ENCODE peak calls at places on chromosome 9, in eight cellular contexts. J, D, X, Q, I, C, S and G are unnamed samples.

GRCh38 chr9:21252727-21253547 is 13.1 kb upstream of the IFNA14 start:
- DNase-seq in J (no peak), D (peak), X (peak), Q (peak), I (peak), C (no peak), S (peak), G (no peak)

GRCh38 chr9:114059047-114059803 is 18.9 kb downstream of the AMBP start:
- DNase-seq in J (no peak), D (no peak), X (no peak), Q (no peak), I (no peak), C (no peak), S (no peak), G (no peak)

GRCh38 chr9:97907051-97907450 is 15.2 kb downstream of the TRMO start:
- DNase-seq in J (no peak), D (no peak), X (no peak), Q (no peak), I (no peak), C (no peak), S (no peak), G (no peak)

GRCh38 chr9:115000217-115000639 is 69.8 kb upstream of the TNFSF8 start:
- DNase-seq in J (no peak), D (no peak), X (no peak), Q (no peak), I (no peak), C (peak), S (no peak), G (no peak)

GRCh38 chr9:133874061-133874638 is 118.0 kb downstream of the VAV2 start:
- DNase-seq in J (no peak), D (peak), X (no peak), Q (peak), I (peak), C (no peak), S (no peak), G (no peak)

GRCh38 chr9:124941689-124942561 is 1.0 kb upstream of the GOLGA1 start:
- DNase-seq in J (no peak), D (peak), X (peak), Q (peak), I (peak), C (peak), S (peak), G (peak)

GRCh38 chr9:60545346-60546315 is 368.6 kb upstream of the SPATA31A5 start:
- DNase-seq in J (no peak), D (no peak), X (no peak), Q (no peak), I (no peak), C (no peak), S (no peak), G (no peak)

GRCh38 chr9:88477300-88477751 is 57.7 kb upstream of the NXNL2 start:
- DNase-seq in J (no peak), D (peak), X (no peak), Q (peak), I (peak), C (no peak), S (no peak), G (no peak)

GRCh38 chr9:5895782-5896181 is 5.1 kb downstream of the MLANA start:
- DNase-seq in J (no peak), D (no peak), X (no peak), Q (no peak), I (no peak), C (no peak), S (no peak), G (no peak)

GRCh38 chr9:98129451-98129881 is 10.4 kb upstream of the TRIM14 start:
- DNase-seq in J (peak), D (no peak), X (no peak), Q (no peak), I (no peak), C (no peak), S (no peak), G (no peak)

GRCh38 chr9:121736147-121736721 is 84.8 kb downstream of the DAB2IP start:
- DNase-seq in J (peak), D (no peak), X (peak), Q (no peak), I (peak), C (no peak), S (peak), G (no peak)

GRCh38 chr9:106757539-106757938 is 105.4 kb upstream of the ZNF462 start:
- DNase-seq in J (no peak), D (no peak), X (no peak), Q (no peak), I (no peak), C (no peak), S (no peak), G (no peak)

GRCh38 chr9:114081441-114082016 is 3.4 kb upstream of the AMBP start:
- DNase-seq in J (no peak), D (no peak), X (no peak), Q (no peak), I (no peak), C (no peak), S (no peak), G (no peak)

GRCh38 chr9:426264-426663 is 211.6 kb downstream of the DOCK8 start:
- DNase-seq in J (no peak), D (no peak), X (no peak), Q (no peak), I (no peak), C (no peak), S (no peak), G (no peak)

GRCh38 chr9:124394596-124394995 is 20.6 kb downstream of the PSMB7 start:
- DNase-seq in J (no peak), D (no peak), X (no peak), Q (no peak), I (peak), C (no peak), S (no peak), G (no peak)

GRCh38 chr9:19934301-19934868 is 145.5 kb upstream of the SLC24A2 start:
- DNase-seq in J (no peak), D (peak), X (no peak), Q (no peak), I (peak), C (peak), S (no peak), G (no peak)